ENCODE peak calls at places on chromosomes 6 and 20, in six cellular contexts. S is kidney; L is GM13977; K is effector CD8-positive, alpha-beta T cell; X is amygdala; B is activated CD4-positive, CD25-positive, alpha-beta regulatory T cell treated with anti-CD3 and anti-CD28 coated beads, Interleukin-2, amount 50 U/mL, for 72 hours. U is an unnamed sample.

GRCh38 chr6:168047841-168048723 is 30.9 kb downstream of the FRMD1 start:
- DNase-seq in S (peak; percentile 64), L (no peak), K (no peak), X (peak; percentile 66), B (no peak), U (no peak)

GRCh38 chr6:155782739-155783459 is 327.3 kb upstream of the NOX3 start:
- DNase-seq in S (no peak), L (no peak), K (no peak), X (no peak), B (no peak), U (no peak)

GRCh38 chr20:1942486-1943266 is 47.5 kb downstream of the SIRPA start:
- DNase-seq in S (no peak), L (no peak), K (no peak), X (no peak), B (no peak), U (no peak)

GRCh38 chr6:134422426-134423231 is 104.7 kb upstream of the SGK1 start:
- DNase-seq in S (no peak), L (no peak), K (no peak), X (no peak), B (no peak), U (no peak)

GRCh38 chr20:11906626-11907480 is 10.8 kb upstream of the BTBD3 start:
- DNase-seq in S (no peak), L (no peak), K (no peak), X (no peak), B (no peak), U (no peak)

GRCh38 chr20:6245436-6245835 is 122.6 kb upstream of the FERMT1 start:
- DNase-seq in S (no peak), L (no peak), K (no peak), X (no peak), B (no peak), U (no peak)

GRCh38 chr6:106143582-106144139 is 57.5 kb downstream of the PRDM1 start:
- DNase-seq in S (no peak), L (no peak), K (no peak), X (no peak), B (no peak), U (peak; percentile 38)

GRCh38 chr6:11358904-11359840 is 126.7 kb upstream of the NEDD9 start:
- DNase-seq in S (no peak), L (no peak), K (no peak), X (no peak), B (no peak), U (no peak)

GRCh38 chr6:55963301-55963700 is 87.9 kb upstream of the BMP5 start:
- DNase-seq in S (no peak), L (no peak), K (no peak), X (no peak), B (no peak), U (no peak)

GRCh38 chr20:39248851-39249485 is 286.8 kb downstream of the DHX35 start:
- DNase-seq in S (no peak), L (no peak), K (no peak), X (no peak), B (no peak), U (no peak)

GRCh38 chr20:62494980-62495797 is 19.4 kb upstream of the GATA5 start:
- DNase-seq in S (no peak), L (no peak), K (no peak), X (no peak), B (no peak), U (no peak)

U was measured in naive thymus-derived CD8-positive, alpha-beta T cell.